ENCODE peak calls at places on chromosomes 6 and 20, in eight cellular contexts. Y, L, F, V, G, H, D and Z are unnamed samples.

GRCh38 chr6:84422380-84422968 is 195.0 kb upstream of the CEP162 start:
- DNase-seq in D (no peak), L (no peak), V (peak; percentile 64), G (peak; percentile 49), Y (no peak), H (peak; percentile 77), F (peak; percentile 78), Z (no peak)

GRCh38 chr6:104123227-104123626 is 736.5 kb downstream of the HACE1 start:
- DNase-seq in G (no peak), L (no peak), Y (no peak), H (no peak), F (no peak), V (no peak), D (no peak), Z (no peak)

GRCh38 chr20:40286991-40287531 is 402.0 kb downstream of the MAFB start:
- DNase-seq in D (no peak), G (no peak), L (peak; percentile 8), Y (peak; percentile 61), V (no peak), H (no peak), F (no peak), Z (no peak)

GRCh38 chr20:42855896-42856295 is 333.8 kb downstream of the PTPRT start:
- DNase-seq in H (no peak), F (no peak), Y (no peak), D (no peak), G (no peak), L (no peak), V (no peak), Z (no peak)

GRCh38 chr6:33783781-33784520 is 5.0 kb downstream of the LEMD2 start:
- DNase-seq in F (no peak), G (no peak), Y (no peak), D (no peak), V (no peak), L (no peak), H (no peak), Z (no peak)

GRCh38 chr6:106128981-106129761 is 43.0 kb downstream of the PRDM1 start:
- DNase-seq in F (peak; percentile 79), Y (peak; percentile 52), V (peak; percentile 60), D (no peak), G (no peak), L (no peak), H (no peak), Z (no peak)

GRCh38 chr6:159970659-159971063 is 1.8 kb downstream of the IGF2R start:
- DNase-seq in G (no peak), V (no peak), L (no peak), H (no peak), D (no peak), Y (no peak), F (no peak), Z (no peak)

GRCh38 chr20:57620274-57620990 is at the start of gene ZBP1:
- DNase-seq in L (no peak), Y (peak; percentile 79), H (no peak), D (peak; percentile 41), G (no peak), V (peak; percentile 81), F (no peak), Z (peak; percentile 58)

GRCh38 chr20:60219984-60220540 is 261.8 kb downstream of the CDH26 start:
- DNase-seq in F (no peak), G (no peak), H (no peak), V (no peak), D (no peak), Y (no peak), L (no peak), Z (no peak)

GRCh38 chr20:29497261-29497671 is 1760.2 kb upstream of the DEFB115 start:
- DNase-seq in V (no peak), F (peak; percentile 76), D (no peak), G (no peak), L (peak; percentile 7), H (no peak), Y (peak; percentile 27), Z (no peak)

GRCh38 chr20:41577129-41578009 is 40.8 kb downstream of the CHD6 start:
- DNase-seq in Y (peak; percentile 56), G (no peak), D (no peak), F (no peak), H (no peak), L (no peak), V (no peak), Z (no peak)

GRCh38 chr20:46898433-46898832 is 3.8 kb downstream of the EYA2 start:
- DNase-seq in G (no peak), F (no peak), Y (no peak), L (no peak), V (no peak), H (no peak), D (no peak), Z (no peak)

GRCh38 chr20:52201395-52201794 is 9.8 kb upstream of the ZFP64 start:
- DNase-seq in Y (no peak), G (no peak), L (no peak), F (no peak), V (no peak), H (no peak), D (no peak), Z (no peak)

GRCh38 chr6:44222987-44223470 is 366 bp upstream of the SLC29A1 start:
- DNase-seq in F (no peak), V (no peak), G (no peak), Y (no peak), H (no peak), L (no peak), D (no peak), Z (no peak)

GRCh38 chr6:88869263-88870023 is 94.0 kb downstream of the RNGTT start:
- DNase-seq in D (no peak), F (peak; percentile 43), G (no peak), H (no peak), V (peak; percentile 39), Y (peak; percentile 75), L (no peak), Z (no peak)

GRCh38 chr20:59434950-59435349 is 134.5 kb downstream of the EDN3 start:
- DNase-seq in F (no peak), D (no peak), L (no peak), V (no peak), Y (no peak), H (no peak), G (no peak), Z (no peak)

GRCh38 chr20:37574199-37574890 is 46.7 kb upstream of the BLCAP start:
- DNase-seq in D (no peak), Y (no peak), G (no peak), V (no peak), F (no peak), L (no peak), H (no peak), Z (no peak)

GRCh38 chr6:159941286-159942113 is 27.4 kb upstream of the IGF2R start:
- DNase-seq in H (no peak), G (no peak), Y (peak; percentile 46), F (peak; percentile 83), L (peak; percentile 13), D (no peak), V (peak; percentile 87), Z (no peak)

GRCh38 chr6:138590796-138591709 is 91.8 kb upstream of the NHSL1 start:
- DNase-seq in L (peak; percentile 47), V (peak; percentile 84), G (peak; percentile 33), Y (peak; percentile 88), D (no peak), F (peak; percentile 85), H (no peak), Z (no peak)

GRCh38 chr6:52667572-52667971 is 3.3 kb upstream of the TMEM14A start:
- DNase-seq in F (no peak), Y (no peak), D (no peak), G (no peak), V (no peak), H (no peak), L (no peak), Z (no peak)

GRCh38 chr6:26330835-26331808 is 33.9 kb upstream of the BTN3A2 start:
- DNase-seq in H (no peak), D (no peak), Y (no peak), G (no peak), L (no peak), V (no peak), F (peak; percentile 82), Z (no peak)

GRCh38 chr6:136070815-136071214 is 179.3 kb downstream of the MTFR2 start:
- DNase-seq in G (no peak), F (no peak), Y (no peak), D (no peak), L (no peak), H (no peak), V (no peak), Z (no peak)

GRCh38 chr6:170114956-170115855 is 175.7 kb downstream of the DLL1 start:
- DNase-seq in D (no peak), L (no peak), G (no peak), Y (no peak), H (no peak), V (no peak), F (no peak), Z (no peak)

GRCh38 chr6:141265748-141266647 is 866.7 kb upstream of the GJE1 start:
- DNase-seq in G (no peak), D (no peak), Y (no peak), L (no peak), H (no peak), V (peak; percentile 32), F (peak; percentile 52), Z (no peak)

GRCh38 chr20:38460040-38460623 is 12.5 kb upstream of the RALGAPB start:
- DNase-seq in D (no peak), L (peak; percentile 72), G (no peak), F (peak; percentile 92), H (peak; percentile 89), Y (peak; percentile 95), V (peak; percentile 61), Z (no peak)

GRCh38 chr20:31764641-31765305 is 25.7 kb downstream of the TPX2 start:
- DNase-seq in H (no peak), D (no peak), G (no peak), L (no peak), Y (no peak), V (no peak), F (peak; percentile 77), Z (no peak)